ENCODE peak calls at places on chromosomes 4 and X, in four cellular contexts. Z is SJSA1; J is CD8-positive, alpha-beta memory T cell; D is left ventricle myocardium inferior. Q is an unnamed sample.

GRCh38 chr4:104491396-104491821 is 3.3 kb downstream of the CXXC4 start:
- DNase-seq in Z (peak; percentile 49), J (peak; percentile 27), D (peak; percentile 35), Q (peak; percentile 4)

GRCh38 chr4:2044542-2045517 is 14.3 kb upstream of the NAT8L start:
- DNase-seq in Z (no peak), J (no peak), D (no peak), Q (no peak)

GRCh38 chr4:153539058-153539826 is 73.1 kb downstream of the TMEM131L start:
- DNase-seq in Z (no peak), J (no peak), D (no peak), Q (no peak)

GRCh38 chrX:18871970-18872369 is 111.9 kb downstream of the PHKA2 start:
- DNase-seq in Z (no peak), J (no peak), D (no peak), Q (no peak)

GRCh38 chr4:71004281-71004851 is 10.9 kb downstream of the DCK start:
- DNase-seq in Z (no peak), J (peak; percentile 50), D (no peak), Q (no peak)

GRCh38 chrX:50697691-50698090 is 116.3 kb downstream of the SHROOM4 start:
- DNase-seq in Z (no peak), J (no peak), D (no peak), Q (no peak)

GRCh38 chr4:154626793-154627484 is 14.5 kb upstream of the FGG start:
- DNase-seq in Z (no peak), J (no peak), D (peak; percentile 23), Q (peak; percentile 65)

GRCh38 chr4:88952081-88952480 is 104.9 kb downstream of the FAM13A start:
- DNase-seq in Z (no peak), J (no peak), D (no peak), Q (no peak)

GRCh38 chrX:41327359-41327758 is 6.6 kb upstream of the DDX3X start:
- DNase-seq in Z (no peak), J (no peak), D (no peak), Q (no peak)

GRCh38 chr4:82371398-82371972 is 2.3 kb downstream of the HNRNPD start:
- DNase-seq in Z (no peak), J (no peak), D (no peak), Q (no peak)

GRCh38 chr4:167986044-167986443 is 106.3 kb upstream of the ANXA10 start:
- DNase-seq in Z (no peak), J (no peak), D (no peak), Q (no peak)

GRCh38 chrX:106150701-106151100 is 17.4 kb upstream of the PWWP3B start:
- DNase-seq in Z (no peak), J (no peak), D (no peak), Q (no peak)

GRCh38 chrX:10549280-10549679 is 71.1 kb downstream of the MID1 start:
- DNase-seq in Z (no peak), J (no peak), D (no peak), Q (peak; percentile 73)

GRCh38 chr4:8662776-8663175 is 70.2 kb downstream of the CPZ start:
- DNase-seq in Z (no peak), J (no peak), D (no peak), Q (no peak)

GRCh38 chrX:18935893-18936292 is 48.0 kb downstream of the PHKA2 start:
- DNase-seq in Z (no peak), J (no peak), D (no peak), Q (no peak)

GRCh38 chrX:20971250-20971649 is 403.0 kb upstream of the CNKSR2 start:
- DNase-seq in Z (no peak), J (no peak), D (no peak), Q (no peak)

GRCh38 chr4:141346144-141346543 is 125.4 kb downstream of the ZNF330 start:
- DNase-seq in Z (no peak), J (no peak), D (no peak), Q (peak; percentile 15)

GRCh38 chr4:1417522-1418390 is 11.5 kb upstream of the NKX1-1 start:
- DNase-seq in Z (no peak), J (no peak), D (no peak), Q (no peak)

GRCh38 chr4:111466821-111467605 is 678.2 kb upstream of the FAM241A start:
- DNase-seq in Z (no peak), J (no peak), D (no peak), Q (no peak)

GRCh38 chr4:168388890-168389289 is 70.3 kb upstream of the DDX60 start:
- DNase-seq in Z (peak; percentile 47), J (no peak), D (no peak), Q (no peak)

GRCh38 chr4:83207497-83208105 is 77.0 kb downstream of the COQ2 start:
- DNase-seq in Z (peak; percentile 87), J (no peak), D (no peak), Q (peak; percentile 33)

GRCh38 chrX:285076-285677 is 4.0 kb downstream of the PLCXD1 start:
- DNase-seq in Z (no peak), J (no peak), D (no peak), Q (no peak)

GRCh38 chr4:62209757-62210156 is 1009.6 kb downstream of the ADGRL3 start:
- DNase-seq in Z (no peak), J (no peak), D (no peak), Q (no peak)

DNA sequence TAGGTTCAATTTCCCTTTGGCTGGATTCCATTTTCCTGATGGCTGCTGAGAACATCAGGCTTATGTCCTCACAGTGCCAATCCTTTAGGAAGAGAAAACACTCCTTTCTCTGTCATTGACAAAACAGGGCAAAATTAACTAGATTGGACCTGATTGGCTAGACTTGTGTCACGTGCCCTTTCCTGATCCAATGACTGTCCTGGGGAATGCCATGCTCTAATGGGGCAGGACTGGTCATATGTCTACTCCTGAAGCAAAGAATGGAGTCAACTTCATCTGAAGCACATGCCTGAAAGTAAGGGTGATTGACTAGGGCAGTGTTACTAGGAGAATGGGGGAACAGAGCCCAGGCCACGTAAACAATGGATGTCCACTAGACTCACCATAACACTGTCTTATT is 220.4 kb downstream of the KDR start:
- DNase-seq in Z (no peak), J (no peak), D (no peak), Q (no peak)
- H3K9me3 ChIP-seq in Z (no peaks in the 10 kb centered on the region), J (no peaks in the 10 kb centered on the region), D (peaks cover 20% of the 10 kb centered on the region), Q (no peaks in the 10 kb centered on the region)

DNA sequence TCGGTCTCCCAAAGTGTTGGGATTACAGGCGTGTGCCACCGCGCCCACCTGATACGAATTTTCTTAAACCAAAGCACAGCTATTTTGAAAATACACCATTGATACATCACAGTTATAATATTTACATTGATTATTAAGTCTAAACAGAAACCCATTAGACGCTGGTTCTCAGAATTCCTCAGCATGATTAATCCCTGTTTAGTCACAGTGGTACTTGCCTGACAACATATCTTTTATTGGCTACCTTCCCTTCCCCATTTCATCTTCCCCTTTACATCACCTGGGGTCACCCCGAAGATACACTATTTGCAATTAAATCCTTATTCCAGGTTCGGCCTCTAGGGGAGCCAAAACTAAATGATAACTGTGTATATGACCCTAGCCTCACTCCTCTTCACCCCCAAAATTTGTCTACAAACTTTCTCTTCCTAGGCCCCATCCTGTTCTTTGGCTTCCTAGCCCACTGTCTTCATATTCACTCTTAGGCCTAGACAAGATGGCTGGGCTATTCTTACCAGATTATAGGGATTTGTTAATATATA is 36.8 kb upstream of the IL1RAPL1 start:
- DNase-seq in Z (no peak), J (no peak), D (no peak), Q (no peak)
- H3K4me3 ChIP-seq in Z (no peak overlapping the region), J (no peak overlapping the region), D (no peak overlapping the region), Q (no peak overlapping the region)

GRCh38 chr4:56653461-56654237 is 27.4 kb downstream of the HOPX start:
- DNase-seq in Z (no peak), J (no peak), D (no peak), Q (no peak)
- H3K27me3 ChIP-seq in Z (peaks cover 8% of the 10 kb centered on the region), J (no peaks in the 10 kb centered on the region), D (peaks cover 36% of the 10 kb centered on the region), Q (no peaks in the 10 kb centered on the region)

GRCh38 chrX:145620666-145621065 is 197.0 kb upstream of the SLITRK2 start:
- DNase-seq in Z (no peak), J (no peak), D (no peak), Q (no peak)

GRCh38 chrX:145623453-145623852 is 194.2 kb upstream of the SLITRK2 start:
- DNase-seq in Z (no peak), J (no peak), D (no peak), Q (no peak)
- H3K9me3 ChIP-seq in Z (no peaks in the 10 kb centered on the region), J (no peaks in the 10 kb centered on the region), D (no peaks in the 10 kb centered on the region), Q (no peaks in the 10 kb centered on the region)

Q was measured in MG63.